ENCODE peak calls at places on chromosomes 12 and 14, in four cellular contexts. F, G, A and U are unnamed samples.

GRCh38 chr12:112340983-112341840 is 41.0 kb downstream of the HECTD4 start:
- DNase-seq in G (no peak), A (no peak), F (no peak), U (no peak)

GRCh38 chr12:13242926-13243325 is 46.4 kb downstream of the EMP1 start:
- DNase-seq in A (no peak), F (no peak), G (no peak), U (no peak)

GRCh38 chr14:96962337-96962736 is 165.2 kb downstream of the VRK1 start:
- DNase-seq in A (no peak), G (no peak), F (no peak), U (no peak)

GRCh38 chr12:49949866-49950265 is 671 bp upstream of the AQP2 start:
- DNase-seq in A (no peak), F (no peak), G (no peak), U (no peak)

GRCh38 chr12:51246254-51246853 is 7.7 kb downstream of the DAZAP2 start:
- DNase-seq in A (peak), F (no peak), G (no peak), U (no peak)

GRCh38 chr12:107200394-107200793 is 107.0 kb upstream of the CRY1 start:
- DNase-seq in F (no peak), A (peak), G (no peak), U (no peak)

GRCh38 chr12:55728185-55728931 is 451 bp downstream of the CD63 start:
- DNase-seq in F (no peak), G (peak), A (peak), U (peak)

GRCh38 chr12:9975614-9976013 is 4.4 kb downstream of the CLEC12A start:
- DNase-seq in G (no peak), F (no peak), A (no peak), U (no peak)

GRCh38 chr14:96194657-96195431 is 9.8 kb upstream of the BDKRB2 start:
- DNase-seq in G (no peak), F (no peak), A (peak), U (no peak)

GRCh38 chr14:79573486-79573885 is 637.8 kb downstream of the DIO2 start:
- DNase-seq in G (no peak), F (no peak), A (peak), U (no peak)

GRCh38 chr12:25189656-25190055 is 5.3 kb downstream of the DNAI7 start:
- DNase-seq in F (no peak), G (no peak), A (peak), U (no peak)

GRCh38 chr12:78181544-78182162 is 351.0 kb downstream of the NAV3 start:
- DNase-seq in A (peak), G (no peak), F (no peak), U (no peak)

GRCh38 chr12:87679262-87679661 is 349.9 kb downstream of the C12orf50 start:
- DNase-seq in A (peak), G (no peak), F (no peak), U (no peak)

GRCh38 chr12:132217371-132217770 is 73.1 kb downstream of the NOC4L start:
- DNase-seq in F (no peak), G (no peak), A (no peak), U (no peak)

GRCh38 chr14:22764382-22764781 is 2.1 kb upstream of the OXA1L start:
- DNase-seq in F (no peak), A (no peak), G (no peak), U (no peak)

GRCh38 chr12:75944097-75944904 is 87.3 kb downstream of the PHLDA1 start:
- DNase-seq in F (no peak), G (no peak), A (peak), U (no peak)

GRCh38 chr14:73878436-73878835 is 8.2 kb upstream of the ZNF410 start:
- DNase-seq in F (no peak), A (peak), G (no peak), U (no peak)

GRCh38 chr12:93957870-93958269 is 190.5 kb upstream of the PLXNC1 start:
- DNase-seq in G (no peak), F (no peak), A (no peak), U (no peak)

GRCh38 chr12:54126696-54127537 is 61.9 kb downstream of the SMUG1 start:
- DNase-seq in A (no peak), G (no peak), F (peak), U (peak)